ENCODE peak calls at places on chromosomes 2 and 18, in seven cellular contexts. One of them, this sample, is unnamed.
A peak's percentile ranks its signal among the peaks of the same experiment; 100 is the strongest.

GRCh38 chr2:21836261-21836660 is 712.5 kb downstream of the TDRD15 start:
- DNase-seq in pancreas: no peak
- DNase-seq in GDM1: no peak
- DNase-seq in stimulated activated naive CD4-positive, alpha-beta T cell treated with Interleukin-2 at 50 U/mL for 16 hours: no peak
- DNase-seq in stimulated activated CD4-positive, alpha-beta T cell treated with anti-CD3 and anti-CD28 coated beads, Interleukin-1b, Interleukin-23, amount 100 ng/mL, for 48 hours: no peak
- DNase-seq in substantia nigra: no peak
- DNase-seq in activated CD8-positive, alpha-beta memory T cell treated with anti-CD3 and anti-CD28 coated beads for 4 hours: no peak
- DNase-seq in this sample: no peak

GRCh38 chr18:12233378-12233777 is 20.8 kb upstream of the CIDEA start:
- DNase-seq in activated CD8-positive, alpha-beta memory T cell treated with anti-CD3 and anti-CD28 coated beads for 4 hours: no peak
- DNase-seq in substantia nigra: no peak
- DNase-seq in GDM1: no peak
- DNase-seq in pancreas: no peak
- DNase-seq in stimulated activated naive CD4-positive, alpha-beta T cell treated with Interleukin-2 at 50 U/mL for 16 hours: no peak
- DNase-seq in stimulated activated CD4-positive, alpha-beta T cell treated with anti-CD3 and anti-CD28 coated beads, Interleukin-1b, Interleukin-23, amount 100 ng/mL, for 48 hours: no peak
- DNase-seq in this sample: no peak

GRCh38 chr2:129777757-129778607 is 201.5 kb upstream of the RAB6C start:
- DNase-seq in stimulated activated CD4-positive, alpha-beta T cell treated with anti-CD3 and anti-CD28 coated beads, Interleukin-1b, Interleukin-23, amount 100 ng/mL, for 48 hours: no peak
- DNase-seq in substantia nigra: no peak
- DNase-seq in stimulated activated naive CD4-positive, alpha-beta T cell treated with Interleukin-2 at 50 U/mL for 16 hours: no peak
- DNase-seq in GDM1: no peak
- DNase-seq in activated CD8-positive, alpha-beta memory T cell treated with anti-CD3 and anti-CD28 coated beads for 4 hours: no peak
- DNase-seq in pancreas: no peak
- DNase-seq in this sample: no peak

GRCh38 chr2:2656046-2656715 is 325.1 kb upstream of the MYT1L start:
- DNase-seq in stimulated activated naive CD4-positive, alpha-beta T cell treated with Interleukin-2 at 50 U/mL for 16 hours: no peak
- DNase-seq in substantia nigra: peak; percentile 47
- DNase-seq in pancreas: no peak
- DNase-seq in stimulated activated CD4-positive, alpha-beta T cell treated with anti-CD3 and anti-CD28 coated beads, Interleukin-1b, Interleukin-23, amount 100 ng/mL, for 48 hours: no peak
- DNase-seq in GDM1: no peak
- DNase-seq in activated CD8-positive, alpha-beta memory T cell treated with anti-CD3 and anti-CD28 coated beads for 4 hours: no peak
- DNase-seq in this sample: no peak

GRCh38 chr18:52402814-52403213 is 62.8 kb downstream of the DCC start:
- DNase-seq in GDM1: no peak
- DNase-seq in pancreas: no peak
- DNase-seq in substantia nigra: no peak
- DNase-seq in activated CD8-positive, alpha-beta memory T cell treated with anti-CD3 and anti-CD28 coated beads for 4 hours: no peak
- DNase-seq in stimulated activated CD4-positive, alpha-beta T cell treated with anti-CD3 and anti-CD28 coated beads, Interleukin-1b, Interleukin-23, amount 100 ng/mL, for 48 hours: no peak
- DNase-seq in stimulated activated naive CD4-positive, alpha-beta T cell treated with Interleukin-2 at 50 U/mL for 16 hours: no peak
- DNase-seq in this sample: no peak

GRCh38 chr2:137287934-137288639 is 522.7 kb downstream of the THSD7B start:
- DNase-seq in pancreas: no peak
- DNase-seq in stimulated activated naive CD4-positive, alpha-beta T cell treated with Interleukin-2 at 50 U/mL for 16 hours: no peak
- DNase-seq in activated CD8-positive, alpha-beta memory T cell treated with anti-CD3 and anti-CD28 coated beads for 4 hours: no peak
- DNase-seq in stimulated activated CD4-positive, alpha-beta T cell treated with anti-CD3 and anti-CD28 coated beads, Interleukin-1b, Interleukin-23, amount 100 ng/mL, for 48 hours: no peak
- DNase-seq in substantia nigra: no peak
- DNase-seq in GDM1: no peak
- DNase-seq in this sample: no peak

GRCh38 chr2:43430489-43430888 is 165.3 kb downstream of the THADA start:
- DNase-seq in GDM1: no peak
- DNase-seq in pancreas: peak; percentile 24
- DNase-seq in stimulated activated CD4-positive, alpha-beta T cell treated with anti-CD3 and anti-CD28 coated beads, Interleukin-1b, Interleukin-23, amount 100 ng/mL, for 48 hours: no peak
- DNase-seq in substantia nigra: no peak
- DNase-seq in activated CD8-positive, alpha-beta memory T cell treated with anti-CD3 and anti-CD28 coated beads for 4 hours: no peak
- DNase-seq in stimulated activated naive CD4-positive, alpha-beta T cell treated with Interleukin-2 at 50 U/mL for 16 hours: no peak
- DNase-seq in this sample: no peak

GRCh38 chr18:9742588-9743131 is 34.6 kb downstream of the RAB31 start:
- DNase-seq in stimulated activated CD4-positive, alpha-beta T cell treated with anti-CD3 and anti-CD28 coated beads, Interleukin-1b, Interleukin-23, amount 100 ng/mL, for 48 hours: no peak
- DNase-seq in pancreas: no peak
- DNase-seq in stimulated activated naive CD4-positive, alpha-beta T cell treated with Interleukin-2 at 50 U/mL for 16 hours: no peak
- DNase-seq in activated CD8-positive, alpha-beta memory T cell treated with anti-CD3 and anti-CD28 coated beads for 4 hours: no peak
- DNase-seq in substantia nigra: no peak
- DNase-seq in GDM1: no peak
- DNase-seq in this sample: no peak

GRCh38 chr2:189409647-189410046 is 31.6 kb upstream of the WDR75 start:
- DNase-seq in stimulated activated CD4-positive, alpha-beta T cell treated with anti-CD3 and anti-CD28 coated beads, Interleukin-1b, Interleukin-23, amount 100 ng/mL, for 48 hours: no peak
- DNase-seq in pancreas: no peak
- DNase-seq in GDM1: no peak
- DNase-seq in stimulated activated naive CD4-positive, alpha-beta T cell treated with Interleukin-2 at 50 U/mL for 16 hours: no peak
- DNase-seq in activated CD8-positive, alpha-beta memory T cell treated with anti-CD3 and anti-CD28 coated beads for 4 hours: no peak
- DNase-seq in substantia nigra: no peak
- DNase-seq in this sample: no peak

GRCh38 chr2:225288986-225289385 is 110.5 kb upstream of the NYAP2 start:
- DNase-seq in pancreas: no peak
- DNase-seq in GDM1: no peak
- DNase-seq in stimulated activated CD4-positive, alpha-beta T cell treated with anti-CD3 and anti-CD28 coated beads, Interleukin-1b, Interleukin-23, amount 100 ng/mL, for 48 hours: no peak
- DNase-seq in activated CD8-positive, alpha-beta memory T cell treated with anti-CD3 and anti-CD28 coated beads for 4 hours: no peak
- DNase-seq in stimulated activated naive CD4-positive, alpha-beta T cell treated with Interleukin-2 at 50 U/mL for 16 hours: no peak
- DNase-seq in substantia nigra: no peak
- DNase-seq in this sample: no peak

GRCh38 chr18:79605481-79605880 is 74.1 kb upstream of the CTDP1 start:
- DNase-seq in stimulated activated naive CD4-positive, alpha-beta T cell treated with Interleukin-2 at 50 U/mL for 16 hours: no peak
- DNase-seq in pancreas: no peak
- DNase-seq in GDM1: no peak
- DNase-seq in stimulated activated CD4-positive, alpha-beta T cell treated with anti-CD3 and anti-CD28 coated beads, Interleukin-1b, Interleukin-23, amount 100 ng/mL, for 48 hours: no peak
- DNase-seq in activated CD8-positive, alpha-beta memory T cell treated with anti-CD3 and anti-CD28 coated beads for 4 hours: no peak
- DNase-seq in substantia nigra: no peak
- DNase-seq in this sample: peak; percentile 24

GRCh38 chr2:140177081-140177480 is 1396.9 kb upstream of the NXPH2 start:
- DNase-seq in GDM1: no peak
- DNase-seq in stimulated activated CD4-positive, alpha-beta T cell treated with anti-CD3 and anti-CD28 coated beads, Interleukin-1b, Interleukin-23, amount 100 ng/mL, for 48 hours: no peak
- DNase-seq in activated CD8-positive, alpha-beta memory T cell treated with anti-CD3 and anti-CD28 coated beads for 4 hours: no peak
- DNase-seq in pancreas: no peak
- DNase-seq in substantia nigra: no peak
- DNase-seq in stimulated activated naive CD4-positive, alpha-beta T cell treated with Interleukin-2 at 50 U/mL for 16 hours: no peak
- DNase-seq in this sample: no peak

GRCh38 chr2:95264626-95265025 is 9.6 kb upstream of the PROM2 start:
- DNase-seq in activated CD8-positive, alpha-beta memory T cell treated with anti-CD3 and anti-CD28 coated beads for 4 hours: no peak
- DNase-seq in substantia nigra: no peak
- DNase-seq in GDM1: no peak
- DNase-seq in stimulated activated naive CD4-positive, alpha-beta T cell treated with Interleukin-2 at 50 U/mL for 16 hours: no peak
- DNase-seq in stimulated activated CD4-positive, alpha-beta T cell treated with anti-CD3 and anti-CD28 coated beads, Interleukin-1b, Interleukin-23, amount 100 ng/mL, for 48 hours: no peak
- DNase-seq in pancreas: no peak
- DNase-seq in this sample: no peak

GRCh38 chr2:172053486-172053885 is 31.8 kb upstream of the DLX1 start:
- DNase-seq in stimulated activated naive CD4-positive, alpha-beta T cell treated with Interleukin-2 at 50 U/mL for 16 hours: no peak
- DNase-seq in pancreas: no peak
- DNase-seq in activated CD8-positive, alpha-beta memory T cell treated with anti-CD3 and anti-CD28 coated beads for 4 hours: no peak
- DNase-seq in stimulated activated CD4-positive, alpha-beta T cell treated with anti-CD3 and anti-CD28 coated beads, Interleukin-1b, Interleukin-23, amount 100 ng/mL, for 48 hours: no peak
- DNase-seq in substantia nigra: no peak
- DNase-seq in GDM1: no peak
- DNase-seq in this sample: no peak

GRCh38 chr18:80124131-80124530 is 15.1 kb downstream of the ADNP2 start:
- DNase-seq in substantia nigra: no peak
- DNase-seq in stimulated activated naive CD4-positive, alpha-beta T cell treated with Interleukin-2 at 50 U/mL for 16 hours: no peak
- DNase-seq in activated CD8-positive, alpha-beta memory T cell treated with anti-CD3 and anti-CD28 coated beads for 4 hours: no peak
- DNase-seq in pancreas: no peak
- DNase-seq in stimulated activated CD4-positive, alpha-beta T cell treated with anti-CD3 and anti-CD28 coated beads, Interleukin-1b, Interleukin-23, amount 100 ng/mL, for 48 hours: no peak
- DNase-seq in GDM1: no peak
- DNase-seq in this sample: no peak

GRCh38 chr2:110929528-110929927 is 191.2 kb upstream of the BCL2L11 start:
- DNase-seq in GDM1: no peak
- DNase-seq in pancreas: no peak
- DNase-seq in stimulated activated naive CD4-positive, alpha-beta T cell treated with Interleukin-2 at 50 U/mL for 16 hours: no peak
- DNase-seq in substantia nigra: no peak
- DNase-seq in stimulated activated CD4-positive, alpha-beta T cell treated with anti-CD3 and anti-CD28 coated beads, Interleukin-1b, Interleukin-23, amount 100 ng/mL, for 48 hours: no peak
- DNase-seq in activated CD8-positive, alpha-beta memory T cell treated with anti-CD3 and anti-CD28 coated beads for 4 hours: no peak
- DNase-seq in this sample: no peak

GRCh38 chr2:186991766-186992417 is 142.9 kb upstream of the ZSWIM2 start:
- DNase-seq in pancreas: no peak
- DNase-seq in activated CD8-positive, alpha-beta memory T cell treated with anti-CD3 and anti-CD28 coated beads for 4 hours: no peak
- DNase-seq in stimulated activated CD4-positive, alpha-beta T cell treated with anti-CD3 and anti-CD28 coated beads, Interleukin-1b, Interleukin-23, amount 100 ng/mL, for 48 hours: no peak
- DNase-seq in GDM1: no peak
- DNase-seq in substantia nigra: no peak
- DNase-seq in stimulated activated naive CD4-positive, alpha-beta T cell treated with Interleukin-2 at 50 U/mL for 16 hours: no peak
- DNase-seq in this sample: no peak

GRCh38 chr18:46158498-46158897 is 54.3 kb downstream of the HAUS1 start:
- DNase-seq in stimulated activated CD4-positive, alpha-beta T cell treated with anti-CD3 and anti-CD28 coated beads, Interleukin-1b, Interleukin-23, amount 100 ng/mL, for 48 hours: no peak
- DNase-seq in pancreas: no peak
- DNase-seq in activated CD8-positive, alpha-beta memory T cell treated with anti-CD3 and anti-CD28 coated beads for 4 hours: no peak
- DNase-seq in substantia nigra: no peak
- DNase-seq in GDM1: no peak
- DNase-seq in stimulated activated naive CD4-positive, alpha-beta T cell treated with Interleukin-2 at 50 U/mL for 16 hours: no peak
- DNase-seq in this sample: no peak

GRCh38 chr18:51039138-51040112 is 9.4 kb downstream of the SMAD4 start:
- DNase-seq in stimulated activated naive CD4-positive, alpha-beta T cell treated with Interleukin-2 at 50 U/mL for 16 hours: peak; percentile 6
- DNase-seq in GDM1: no peak
- DNase-seq in substantia nigra: no peak
- DNase-seq in stimulated activated CD4-positive, alpha-beta T cell treated with anti-CD3 and anti-CD28 coated beads, Interleukin-1b, Interleukin-23, amount 100 ng/mL, for 48 hours: no peak
- DNase-seq in activated CD8-positive, alpha-beta memory T cell treated with anti-CD3 and anti-CD28 coated beads for 4 hours: no peak
- DNase-seq in pancreas: peak; percentile 47
- DNase-seq in this sample: no peak

GRCh38 chr2:212915121-212915782 is 236.2 kb downstream of the IKZF2 start:
- DNase-seq in stimulated activated naive CD4-positive, alpha-beta T cell treated with Interleukin-2 at 50 U/mL for 16 hours: no peak
- DNase-seq in pancreas: no peak
- DNase-seq in substantia nigra: no peak
- DNase-seq in stimulated activated CD4-positive, alpha-beta T cell treated with anti-CD3 and anti-CD28 coated beads, Interleukin-1b, Interleukin-23, amount 100 ng/mL, for 48 hours: no peak
- DNase-seq in GDM1: no peak
- DNase-seq in activated CD8-positive, alpha-beta memory T cell treated with anti-CD3 and anti-CD28 coated beads for 4 hours: no peak
- DNase-seq in this sample: no peak

GRCh38 chr2:182366625-182367024 is 60.2 kb downstream of the PDE1A start:
- DNase-seq in stimulated activated naive CD4-positive, alpha-beta T cell treated with Interleukin-2 at 50 U/mL for 16 hours: no peak
- DNase-seq in pancreas: no peak
- DNase-seq in substantia nigra: no peak
- DNase-seq in stimulated activated CD4-positive, alpha-beta T cell treated with anti-CD3 and anti-CD28 coated beads, Interleukin-1b, Interleukin-23, amount 100 ng/mL, for 48 hours: no peak
- DNase-seq in activated CD8-positive, alpha-beta memory T cell treated with anti-CD3 and anti-CD28 coated beads for 4 hours: no peak
- DNase-seq in GDM1: no peak
- DNase-seq in this sample: no peak

GRCh38 chr2:195820373-195820772 is 163.3 kb downstream of the SLC39A10 start:
- DNase-seq in pancreas: no peak
- DNase-seq in stimulated activated naive CD4-positive, alpha-beta T cell treated with Interleukin-2 at 50 U/mL for 16 hours: no peak
- DNase-seq in activated CD8-positive, alpha-beta memory T cell treated with anti-CD3 and anti-CD28 coated beads for 4 hours: no peak
- DNase-seq in substantia nigra: no peak
- DNase-seq in stimulated activated CD4-positive, alpha-beta T cell treated with anti-CD3 and anti-CD28 coated beads, Interleukin-1b, Interleukin-23, amount 100 ng/mL, for 48 hours: no peak
- DNase-seq in GDM1: no peak
- DNase-seq in this sample: no peak

GRCh38 chr2:147910990-147911473 is 66.2 kb downstream of the ACVR2A start:
- DNase-seq in GDM1: peak; percentile 24
- DNase-seq in pancreas: peak; percentile 22
- DNase-seq in stimulated activated naive CD4-positive, alpha-beta T cell treated with Interleukin-2 at 50 U/mL for 16 hours: no peak
- DNase-seq in stimulated activated CD4-positive, alpha-beta T cell treated with anti-CD3 and anti-CD28 coated beads, Interleukin-1b, Interleukin-23, amount 100 ng/mL, for 48 hours: no peak
- DNase-seq in activated CD8-positive, alpha-beta memory T cell treated with anti-CD3 and anti-CD28 coated beads for 4 hours: no peak
- DNase-seq in substantia nigra: no peak
- DNase-seq in this sample: no peak

GRCh38 chr2:221203846-221204245 is 368.3 kb downstream of the EPHA4 start:
- DNase-seq in stimulated activated naive CD4-positive, alpha-beta T cell treated with Interleukin-2 at 50 U/mL for 16 hours: no peak
- DNase-seq in activated CD8-positive, alpha-beta memory T cell treated with anti-CD3 and anti-CD28 coated beads for 4 hours: no peak
- DNase-seq in GDM1: no peak
- DNase-seq in substantia nigra: no peak
- DNase-seq in pancreas: no peak
- DNase-seq in stimulated activated CD4-positive, alpha-beta T cell treated with anti-CD3 and anti-CD28 coated beads, Interleukin-1b, Interleukin-23, amount 100 ng/mL, for 48 hours: no peak
- DNase-seq in this sample: no peak

GRCh38 chr2:235642446-235643107 is 148.7 kb downstream of the AGAP1 start:
- DNase-seq in activated CD8-positive, alpha-beta memory T cell treated with anti-CD3 and anti-CD28 coated beads for 4 hours: no peak
- DNase-seq in substantia nigra: no peak
- DNase-seq in pancreas: no peak
- DNase-seq in stimulated activated CD4-positive, alpha-beta T cell treated with anti-CD3 and anti-CD28 coated beads, Interleukin-1b, Interleukin-23, amount 100 ng/mL, for 48 hours: no peak
- DNase-seq in GDM1: no peak
- DNase-seq in stimulated activated naive CD4-positive, alpha-beta T cell treated with Interleukin-2 at 50 U/mL for 16 hours: no peak
- DNase-seq in this sample: peak; percentile 53

GRCh38 chr2:124136110-124136509 is 111.0 kb downstream of the CNTNAP5 start:
- DNase-seq in stimulated activated naive CD4-positive, alpha-beta T cell treated with Interleukin-2 at 50 U/mL for 16 hours: no peak
- DNase-seq in substantia nigra: no peak
- DNase-seq in activated CD8-positive, alpha-beta memory T cell treated with anti-CD3 and anti-CD28 coated beads for 4 hours: no peak
- DNase-seq in stimulated activated CD4-positive, alpha-beta T cell treated with anti-CD3 and anti-CD28 coated beads, Interleukin-1b, Interleukin-23, amount 100 ng/mL, for 48 hours: no peak
- DNase-seq in pancreas: no peak
- DNase-seq in GDM1: no peak
- DNase-seq in this sample: no peak

GRCh38 chr2:163171786-163172549 is 333.4 kb upstream of the KCNH7 start:
- DNase-seq in activated CD8-positive, alpha-beta memory T cell treated with anti-CD3 and anti-CD28 coated beads for 4 hours: no peak
- DNase-seq in GDM1: no peak
- DNase-seq in stimulated activated naive CD4-positive, alpha-beta T cell treated with Interleukin-2 at 50 U/mL for 16 hours: no peak
- DNase-seq in stimulated activated CD4-positive, alpha-beta T cell treated with anti-CD3 and anti-CD28 coated beads, Interleukin-1b, Interleukin-23, amount 100 ng/mL, for 48 hours: no peak
- DNase-seq in substantia nigra: no peak
- DNase-seq in pancreas: no peak
- DNase-seq in this sample: no peak

GRCh38 chr2:218383892-218384519 is 1.9 kb downstream of the SLC11A1 start:
- DNase-seq in substantia nigra: no peak
- DNase-seq in pancreas: no peak
- DNase-seq in stimulated activated naive CD4-positive, alpha-beta T cell treated with Interleukin-2 at 50 U/mL for 16 hours: no peak
- DNase-seq in activated CD8-positive, alpha-beta memory T cell treated with anti-CD3 and anti-CD28 coated beads for 4 hours: no peak
- DNase-seq in stimulated activated CD4-positive, alpha-beta T cell treated with anti-CD3 and anti-CD28 coated beads, Interleukin-1b, Interleukin-23, amount 100 ng/mL, for 48 hours: no peak
- DNase-seq in GDM1: no peak
- DNase-seq in this sample: no peak

GRCh38 chr2:37020212-37020886 is 54.0 kb upstream of the STRN start:
- DNase-seq in stimulated activated naive CD4-positive, alpha-beta T cell treated with Interleukin-2 at 50 U/mL for 16 hours: no peak
- DNase-seq in pancreas: peak; percentile 78
- DNase-seq in activated CD8-positive, alpha-beta memory T cell treated with anti-CD3 and anti-CD28 coated beads for 4 hours: no peak
- DNase-seq in GDM1: no peak
- DNase-seq in stimulated activated CD4-positive, alpha-beta T cell treated with anti-CD3 and anti-CD28 coated beads, Interleukin-1b, Interleukin-23, amount 100 ng/mL, for 48 hours: no peak
- DNase-seq in substantia nigra: no peak
- DNase-seq in this sample: peak; percentile 89

GRCh38 chr2:41784496-41784895 is 263.3 kb upstream of the PKDCC start:
- DNase-seq in GDM1: no peak
- DNase-seq in stimulated activated CD4-positive, alpha-beta T cell treated with anti-CD3 and anti-CD28 coated beads, Interleukin-1b, Interleukin-23, amount 100 ng/mL, for 48 hours: no peak
- DNase-seq in activated CD8-positive, alpha-beta memory T cell treated with anti-CD3 and anti-CD28 coated beads for 4 hours: no peak
- DNase-seq in substantia nigra: no peak
- DNase-seq in stimulated activated naive CD4-positive, alpha-beta T cell treated with Interleukin-2 at 50 U/mL for 16 hours: no peak
- DNase-seq in pancreas: no peak
- DNase-seq in this sample: no peak

GRCh38 chr2:55888941-55889340 is 34.6 kb downstream of the EFEMP1 start:
- DNase-seq in pancreas: no peak
- DNase-seq in GDM1: no peak
- DNase-seq in substantia nigra: no peak
- DNase-seq in activated CD8-positive, alpha-beta memory T cell treated with anti-CD3 and anti-CD28 coated beads for 4 hours: no peak
- DNase-seq in stimulated activated CD4-positive, alpha-beta T cell treated with anti-CD3 and anti-CD28 coated beads, Interleukin-1b, Interleukin-23, amount 100 ng/mL, for 48 hours: no peak
- DNase-seq in stimulated activated naive CD4-positive, alpha-beta T cell treated with Interleukin-2 at 50 U/mL for 16 hours: no peak
- DNase-seq in this sample: peak; percentile 51

GRCh38 chr2:18891598-18892345 is 302.4 kb upstream of the NT5C1B start:
- DNase-seq in activated CD8-positive, alpha-beta memory T cell treated with anti-CD3 and anti-CD28 coated beads for 4 hours: no peak
- DNase-seq in pancreas: no peak
- DNase-seq in stimulated activated CD4-positive, alpha-beta T cell treated with anti-CD3 and anti-CD28 coated beads, Interleukin-1b, Interleukin-23, amount 100 ng/mL, for 48 hours: no peak
- DNase-seq in substantia nigra: no peak
- DNase-seq in GDM1: no peak
- DNase-seq in stimulated activated naive CD4-positive, alpha-beta T cell treated with Interleukin-2 at 50 U/mL for 16 hours: no peak
- DNase-seq in this sample: no peak

GRCh38 chr2:130341562-130342019 is 1.1 kb upstream of the IMP4 start:
- DNase-seq in stimulated activated CD4-positive, alpha-beta T cell treated with anti-CD3 and anti-CD28 coated beads, Interleukin-1b, Interleukin-23, amount 100 ng/mL, for 48 hours: no peak
- DNase-seq in GDM1: no peak
- DNase-seq in activated CD8-positive, alpha-beta memory T cell treated with anti-CD3 and anti-CD28 coated beads for 4 hours: no peak
- DNase-seq in stimulated activated naive CD4-positive, alpha-beta T cell treated with Interleukin-2 at 50 U/mL for 16 hours: peak; percentile 15
- DNase-seq in substantia nigra: no peak
- DNase-seq in pancreas: no peak
- DNase-seq in this sample: no peak

GRCh38 chr2:203195331-203195730 is 43.5 kb upstream of the CYP20A1 start:
- DNase-seq in substantia nigra: no peak
- DNase-seq in stimulated activated CD4-positive, alpha-beta T cell treated with anti-CD3 and anti-CD28 coated beads, Interleukin-1b, Interleukin-23, amount 100 ng/mL, for 48 hours: no peak
- DNase-seq in pancreas: no peak
- DNase-seq in GDM1: no peak
- DNase-seq in activated CD8-positive, alpha-beta memory T cell treated with anti-CD3 and anti-CD28 coated beads for 4 hours: no peak
- DNase-seq in stimulated activated naive CD4-positive, alpha-beta T cell treated with Interleukin-2 at 50 U/mL for 16 hours: no peak
- DNase-seq in this sample: no peak

GRCh38 chr18:1691860-1692259 is 787.2 kb downstream of the ADCYAP1 start:
- DNase-seq in pancreas: no peak
- DNase-seq in activated CD8-positive, alpha-beta memory T cell treated with anti-CD3 and anti-CD28 coated beads for 4 hours: no peak
- DNase-seq in GDM1: no peak
- DNase-seq in stimulated activated naive CD4-positive, alpha-beta T cell treated with Interleukin-2 at 50 U/mL for 16 hours: no peak
- DNase-seq in substantia nigra: no peak
- DNase-seq in stimulated activated CD4-positive, alpha-beta T cell treated with anti-CD3 and anti-CD28 coated beads, Interleukin-1b, Interleukin-23, amount 100 ng/mL, for 48 hours: no peak
- DNase-seq in this sample: no peak

GRCh38 chr2:235244497-235245215 is 249.2 kb upstream of the AGAP1 start:
- DNase-seq in stimulated activated CD4-positive, alpha-beta T cell treated with anti-CD3 and anti-CD28 coated beads, Interleukin-1b, Interleukin-23, amount 100 ng/mL, for 48 hours: no peak
- DNase-seq in activated CD8-positive, alpha-beta memory T cell treated with anti-CD3 and anti-CD28 coated beads for 4 hours: no peak
- DNase-seq in pancreas: no peak
- DNase-seq in substantia nigra: no peak
- DNase-seq in GDM1: no peak
- DNase-seq in stimulated activated naive CD4-positive, alpha-beta T cell treated with Interleukin-2 at 50 U/mL for 16 hours: no peak
- DNase-seq in this sample: no peak

GRCh38 chr18:58334061-58334460 is 290.0 kb downstream of the NEDD4L start:
- DNase-seq in stimulated activated CD4-positive, alpha-beta T cell treated with anti-CD3 and anti-CD28 coated beads, Interleukin-1b, Interleukin-23, amount 100 ng/mL, for 48 hours: no peak
- DNase-seq in activated CD8-positive, alpha-beta memory T cell treated with anti-CD3 and anti-CD28 coated beads for 4 hours: no peak
- DNase-seq in stimulated activated naive CD4-positive, alpha-beta T cell treated with Interleukin-2 at 50 U/mL for 16 hours: no peak
- DNase-seq in substantia nigra: no peak
- DNase-seq in pancreas: no peak
- DNase-seq in GDM1: no peak
- DNase-seq in this sample: no peak

GRCh38 chr18:48926420-48926857 is 24.3 kb downstream of the SMAD7 start:
- DNase-seq in substantia nigra: no peak
- DNase-seq in GDM1: no peak
- DNase-seq in stimulated activated naive CD4-positive, alpha-beta T cell treated with Interleukin-2 at 50 U/mL for 16 hours: no peak
- DNase-seq in activated CD8-positive, alpha-beta memory T cell treated with anti-CD3 and anti-CD28 coated beads for 4 hours: no peak
- DNase-seq in stimulated activated CD4-positive, alpha-beta T cell treated with anti-CD3 and anti-CD28 coated beads, Interleukin-1b, Interleukin-23, amount 100 ng/mL, for 48 hours: no peak
- DNase-seq in pancreas: no peak
- DNase-seq in this sample: no peak